ENCODE peak calls at places on chromosomes 4 and X, in six cellular contexts. G, W, C, Z, H and F are unnamed samples.
A peak's percentile ranks its signal among the peaks of the same experiment; 100 is the strongest.

GRCh38 chr4:154586296-154587033 is 4.1 kb downstream of the FGA start:
- DNase-seq in G (no peak), W (no peak), C (no peak), Z (no peak), H (no peak), F (no peak)

GRCh38 chr4:874071-874470 is 48.1 kb upstream of the CPLX1 start:
- DNase-seq in G (no peak), W (no peak), C (no peak), Z (no peak), H (no peak), F (no peak)

GRCh38 chr4:51894246-51894645 is 51.3 kb downstream of the DCUN1D4 start:
- DNase-seq in G (peak; percentile 44), W (no peak), C (peak; percentile 90), Z (no peak), H (no peak), F (no peak)

GRCh38 chr4:98126141-98126540 is 17.1 kb downstream of the STPG2 start:
- DNase-seq in G (no peak), W (no peak), C (no peak), Z (no peak), H (no peak), F (no peak)

GRCh38 chrX:13093489-13094140 is 49.2 kb upstream of the FAM9C start:
- DNase-seq in G (no peak), W (no peak), C (no peak), Z (no peak), H (no peak), F (no peak)

GRCh38 chrX:4642114-4642513 is 928.7 kb upstream of the PRKX start:
- DNase-seq in G (no peak), W (no peak), C (peak; percentile 78), Z (no peak), H (no peak), F (no peak)

GRCh38 chrX:70755850-70756249 is 152.7 kb downstream of the TEX11 start:
- DNase-seq in G (no peak), W (peak; percentile 62), C (no peak), Z (peak; percentile 55), H (peak; percentile 6), F (no peak)

GRCh38 chr4:183834252-183834651 is 70.9 kb upstream of the STOX2 start:
- DNase-seq in G (no peak), W (no peak), C (peak; percentile 63), Z (no peak), H (no peak), F (no peak)

GRCh38 chr4:74292111-74292870 is 16.0 kb upstream of the EPGN start:
- DNase-seq in G (no peak), W (no peak), C (peak; percentile 70), Z (no peak), H (no peak), F (no peak)

GRCh38 chrX:129759576-129760061 is 20.1 kb upstream of the SASH3 start:
- DNase-seq in G (peak; percentile 53), W (peak; percentile 2), C (peak; percentile 55), Z (peak; percentile 34), H (peak; percentile 96), F (no peak)

GRCh38 chr4:125283702-125284279 is 31.0 kb upstream of the FAT4 start:
- DNase-seq in G (peak; percentile 54), W (peak; percentile 36), C (peak; percentile 39), Z (peak; percentile 18), H (peak; percentile 35), F (peak; percentile 60)

GRCh38 chr4:145540235-145540634 is 58.6 kb downstream of the SMAD1 start:
- DNase-seq in G (no peak), W (no peak), C (no peak), Z (no peak), H (no peak), F (no peak)

GRCh38 chr4:186726150-186726439 is 2.4 kb upstream of the FAT1 start:
- DNase-seq in G (no peak), W (no peak), C (no peak), Z (no peak), H (no peak), F (no peak)

GRCh38 chrX:29318051-29318450 is 730.8 kb downstream of the IL1RAPL1 start:
- DNase-seq in G (peak; percentile 8), W (no peak), C (no peak), Z (no peak), H (no peak), F (no peak)

GRCh38 chr4:137065306-137065705 is 467.0 kb downstream of the PCDH18 start:
- DNase-seq in G (peak; percentile 10), W (peak; percentile 1), C (no peak), Z (no peak), H (no peak), F (no peak)

GRCh38 chrX:132127748-132128147 is at the start of gene FRMD7:
- DNase-seq in G (no peak), W (no peak), C (no peak), Z (no peak), H (no peak), F (no peak)

GRCh38 chr4:151983854-151984253 is 223.0 kb upstream of the GATB start:
- DNase-seq in G (no peak), W (no peak), C (no peak), Z (no peak), H (no peak), F (no peak)

GRCh38 chr4:5572751-5573150 is 135.6 kb downstream of the EVC2 start:
- DNase-seq in G (no peak), W (no peak), C (no peak), Z (no peak), H (no peak), F (no peak)

GRCh38 chrX:9788908-9789307 is 2.7 kb downstream of the SHROOM2 start:
- DNase-seq in G (peak; percentile 5), W (peak; percentile 18), C (peak; percentile 81), Z (no peak), H (no peak), F (no peak)

GRCh38 chr4:186701273-186701672 is 22.4 kb downstream of the FAT1 start:
- DNase-seq in G (peak; percentile 75), W (peak; percentile 91), C (no peak), Z (peak; percentile 91), H (no peak), F (no peak)

GRCh38 chr4:89242864-89243740 is 64.5 kb downstream of the GPRIN3 start:
- DNase-seq in G (no peak), W (peak; percentile 19), C (no peak), Z (no peak), H (no peak), F (no peak)

GRCh38 chr4:121472937-121473721 is 92.3 kb upstream of the QRFPR start:
- DNase-seq in G (no peak), W (no peak), C (no peak), Z (no peak), H (peak; percentile 52), F (no peak)

GRCh38 chr4:15149234-15149841 is 147.1 kb downstream of the CPEB2 start:
- DNase-seq in G (peak; percentile 65), W (no peak), C (peak; percentile 13), Z (no peak), H (no peak), F (no peak)
- TF ChIP-seq EZH2 in G (no peak), W (no peak), C (no peak), Z (no peak), H (no peak), F (no peak)

GRCh38 chr4:176840166-176840565 is 47.4 kb upstream of the VEGFC start:
- DNase-seq in G (peak; percentile 16), W (no peak), C (peak; percentile 5), Z (no peak), H (no peak), F (no peak)
- H3F3A ChIP-seq in G (peaks cover 41% of the 10 kb centered on the region), W (no peaks in the 10 kb centered on the region), C (peaks cover 10% of the 10 kb centered on the region), Z (no peaks in the 10 kb centered on the region), H (no peaks in the 10 kb centered on the region), F (no peaks in the 10 kb centered on the region)

DNA sequence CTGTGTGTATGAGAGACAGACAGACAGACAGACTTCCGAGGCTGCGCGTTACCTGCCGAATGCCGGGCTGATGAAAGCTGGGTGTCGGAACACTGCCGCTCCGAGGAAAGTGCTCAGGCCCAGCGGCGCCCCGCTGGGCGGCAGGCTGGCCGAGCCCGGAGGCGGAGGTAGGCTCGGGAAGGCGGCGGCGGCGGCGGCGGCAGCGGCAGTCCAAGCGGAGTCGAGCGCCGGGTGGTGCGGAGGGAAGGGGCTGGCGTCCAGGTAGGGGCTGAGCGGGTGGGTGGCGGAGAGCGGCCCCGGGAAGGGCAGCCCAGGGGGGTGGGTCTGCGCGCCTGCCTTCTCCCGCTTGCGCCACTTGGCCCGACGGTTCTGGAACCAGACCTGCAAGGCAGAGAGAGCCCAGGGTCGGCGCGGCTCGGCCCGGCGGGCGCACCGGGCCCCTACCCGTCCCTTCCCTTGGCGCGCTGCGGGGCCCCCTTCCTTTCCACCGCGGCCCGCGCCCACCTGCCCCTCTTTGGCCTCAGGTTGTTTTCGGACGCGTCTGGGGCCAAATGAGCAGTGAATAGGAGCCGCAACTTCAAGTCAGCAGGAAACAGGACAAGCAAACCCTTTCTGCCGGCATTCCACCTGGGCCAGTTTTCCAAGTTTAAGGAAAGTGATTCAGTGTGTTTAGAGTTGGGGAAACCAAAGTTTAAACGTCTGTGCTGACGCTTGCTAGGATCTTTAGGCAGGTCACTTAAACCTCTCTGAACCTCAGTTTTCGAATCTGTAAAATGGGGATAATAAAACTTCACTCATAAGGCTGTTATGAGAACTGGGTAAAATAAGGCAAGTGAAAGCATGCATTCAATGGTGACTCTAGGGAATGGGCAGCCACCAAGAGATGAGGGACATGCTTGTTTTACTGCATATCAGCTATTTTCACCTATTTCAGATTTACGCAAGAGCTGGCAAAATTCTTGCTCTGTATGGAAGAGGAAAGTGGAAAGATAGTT is 8.4 kb downstream of the ARX start:
- DNase-seq in G (no peak), W (peak; percentile 59), C (no peak), Z (peak; percentile 67), H (no peak), F (no peak)
- TF ChIP-seq EZH2 in G (peak; percentile 42), W (peak; percentile 80), C (peak; percentile 96), Z (peak; percentile 89), H (no peak), F (no peak)

GRCh38 chrX:21847342-21847741 is 7.9 kb downstream of the MBTPS2 start:
- DNase-seq in G (no peak), W (no peak), C (no peak), Z (no peak), H (no peak), F (no peak)
- H3F3A ChIP-seq in G (no peaks in the 10 kb centered on the region), W (no peaks in the 10 kb centered on the region), C (no peaks in the 10 kb centered on the region), Z (no peaks in the 10 kb centered on the region), H (no peaks in the 10 kb centered on the region), F (no peaks in the 10 kb centered on the region)

DNA sequence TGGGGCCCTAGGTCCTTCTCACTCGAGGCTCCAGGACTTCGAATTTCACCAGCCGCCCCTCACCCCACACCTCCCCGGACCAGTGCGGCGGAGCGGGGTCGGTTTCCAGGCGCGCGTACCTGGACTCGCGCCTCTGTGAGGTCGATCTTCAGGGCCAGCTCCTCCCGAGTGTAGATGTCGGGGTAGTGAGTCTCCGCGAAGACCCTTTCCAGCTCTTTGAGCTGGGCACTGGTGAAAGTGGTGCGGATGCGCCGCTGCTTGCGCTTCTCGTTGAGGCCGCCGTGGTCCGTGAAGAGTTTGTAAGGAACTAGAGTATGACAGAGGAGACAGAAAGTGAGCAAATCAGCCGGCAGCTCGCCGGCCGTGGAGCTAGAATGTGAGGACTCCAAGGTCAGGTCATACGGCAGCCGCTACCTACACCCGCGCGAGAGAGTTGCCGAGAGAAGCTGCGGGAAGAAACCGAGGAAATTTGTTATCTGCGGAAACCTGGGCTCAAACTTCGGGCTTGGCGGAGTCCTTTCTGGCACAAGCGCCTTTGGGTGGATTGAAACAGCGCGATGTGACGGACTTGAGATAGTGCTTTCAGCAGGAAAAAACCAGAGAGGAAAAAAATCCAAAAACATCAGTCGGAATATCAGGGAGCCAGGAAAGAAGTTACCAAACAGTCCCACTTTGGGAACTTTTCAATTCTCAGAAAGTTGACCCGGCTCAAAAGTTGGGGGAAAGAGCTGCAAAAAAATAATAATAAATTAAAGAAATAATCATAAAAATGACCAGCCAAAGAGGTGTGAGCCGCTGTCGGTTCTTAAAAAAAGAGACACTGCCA is 1.1 kb downstream of the PHOX2B start:
- DNase-seq in G (no peak), W (peak; percentile 56), C (no peak), Z (peak; percentile 48), H (no peak), F (no peak)
- TF ChIP-seq EZH2 in G (peak; percentile 87), W (peak; percentile 95), C (no peak), Z (peak; percentile 95), H (no peak), F (no peak)

GRCh38 chrX:19744231-19744630 is 143.2 kb downstream of the SH3KBP1 start:
- DNase-seq in G (no peak), W (no peak), C (no peak), Z (no peak), H (no peak), F (no peak)
- H3F3A ChIP-seq in G (peaks cover 3% of the 10 kb centered on the region), W (no peaks in the 10 kb centered on the region), C (no peaks in the 10 kb centered on the region), Z (peaks cover 5% of the 10 kb centered on the region), H (peaks cover 23% of the 10 kb centered on the region), F (peaks cover 5% of the 10 kb centered on the region)